ENCODE peak calls at places on chromosomes 11 and 22, in ten cellular contexts. U is DND-41, Q is AG04450, Z is left ventricle myocardium inferior, C is cardiac muscle cell, A is heart right ventricle, T is IMR-90, R is pancreas, D is uterus, H is sigmoid colon. W is an unnamed sample.

GRCh38 chr11:116459233-116459632 is 313.6 kb downstream of the BUD13 start:
- DNase-seq in U (no peak), Q (no peak), Z (no peak), C (peak; percentile 87), A (peak; percentile 10), T (no peak), R (no peak), D (peak; percentile 75), H (peak; percentile 91), W (no peak)

GRCh38 chr11:9687736-9688494 is 24.0 kb downstream of the SWAP70 start:
- DNase-seq in U (no peak), Q (no peak), Z (no peak), C (peak; percentile 58), A (no peak), T (peak; percentile 36), R (no peak), D (no peak), H (no peak), W (peak; percentile 47)

GRCh38 chr22:17159504-17159951 is 451 bp upstream of the HDHD5 start:
- DNase-seq in U (no peak), Q (no peak), Z (peak; percentile 43), C (no peak), A (peak; percentile 40), T (peak; percentile 47), R (peak; percentile 51), D (peak; percentile 45), H (peak; percentile 82), W (peak; percentile 48)

GRCh38 chr11:68173926-68174325 is 39.2 kb downstream of the KMT5B start:
- DNase-seq in U (no peak), Q (no peak), Z (no peak), C (no peak), A (no peak), T (no peak), R (no peak), D (no peak), H (no peak), W (no peak)

GRCh38 chr22:46854125-46854870 is 91.8 kb downstream of the TBC1D22A start:
- DNase-seq in U (no peak), Q (no peak), Z (peak; percentile 28), C (no peak), A (peak; percentile 53), T (peak; percentile 15), R (no peak), D (peak; percentile 42), H (peak; percentile 82), W (no peak)

GRCh38 chr11:95345243-95345642 is 114.2 kb upstream of the SESN3 start:
- DNase-seq in U (no peak), Q (no peak), Z (no peak), C (no peak), A (no peak), T (no peak), R (no peak), D (no peak), H (no peak), W (no peak)

GRCh38 chr22:46145361-46145851 is 4.9 kb upstream of the PPARA start:
- DNase-seq in U (no peak), Q (no peak), Z (no peak), C (no peak), A (no peak), T (no peak), R (no peak), D (no peak), H (peak; percentile 50), W (no peak)

GRCh38 chr11:23555085-23555484 is 694.8 kb upstream of the CCDC179 start:
- DNase-seq in U (no peak), Q (no peak), Z (no peak), C (no peak), A (no peak), T (peak; percentile 76), R (no peak), D (no peak), H (no peak), W (peak; percentile 34)

GRCh38 chr11:100920571-100920970 is 209.0 kb downstream of the PGR start:
- DNase-seq in U (no peak), Q (no peak), Z (no peak), C (no peak), A (no peak), T (no peak), R (no peak), D (no peak), H (no peak), W (no peak)

GRCh38 chr11:118497831-118498230 is 29.4 kb upstream of the TTC36 start:
- DNase-seq in U (no peak), Q (no peak), Z (no peak), C (no peak), A (no peak), T (peak; percentile 68), R (no peak), D (no peak), H (no peak), W (peak; percentile 87)

GRCh38 chr11:44945639-44946038 is 5.0 kb downstream of the TP53I11 start:
- DNase-seq in U (no peak), Q (no peak), Z (peak; percentile 80), C (no peak), A (peak; percentile 82), T (no peak), R (no peak), D (no peak), H (peak; percentile 83), W (no peak)

GRCh38 chr22:20268350-20269012 is 363 bp upstream of the RTN4R start:
- DNase-seq in U (peak; percentile 53), Q (no peak), Z (peak; percentile 56), C (peak; percentile 80), A (peak; percentile 51), T (peak; percentile 19), R (peak; percentile 75), D (peak; percentile 41), H (no peak), W (peak; percentile 80)
- H3K4me3 ChIP-seq in U (peak overlapping the region; percentile 48), Q (no peak overlapping the region), Z (peak overlapping the region; percentile 69), C (peak overlapping the region; percentile 21), A (peak overlapping the region; percentile 34), T (peak overlapping the region; percentile 20), R (peak overlapping the region; percentile 50), D (no peak overlapping the region), H (peak overlapping the region; percentile 12), W (no peak overlapping the region)

GRCh38 chr11:87127131-87127530 is 89.4 kb downstream of the TMEM135 start:
- DNase-seq in U (no peak), Q (no peak), Z (no peak), C (no peak), A (no peak), T (no peak), R (no peak), D (no peak), H (no peak), W (no peak)

GRCh38 chr11:87128372-87128771 is 90.6 kb downstream of the TMEM135 start:
- DNase-seq in U (no peak), Q (no peak), Z (no peak), C (no peak), A (no peak), T (no peak), R (no peak), D (no peak), H (no peak), W (no peak)

GRCh38 chr11:87120937-87121336 is 83.2 kb downstream of the TMEM135 start:
- DNase-seq in U (no peak), Q (no peak), Z (no peak), C (no peak), A (no peak), T (no peak), R (no peak), D (no peak), H (no peak), W (no peak)

GRCh38 chr11:87122852-87123251 is 85.1 kb downstream of the TMEM135 start:
- DNase-seq in U (no peak), Q (no peak), Z (no peak), C (no peak), A (no peak), T (no peak), R (no peak), D (no peak), H (no peak), W (no peak)

GRCh38 chr11:87125257-87125656 is 87.5 kb downstream of the TMEM135 start:
- DNase-seq in U (no peak), Q (no peak), Z (no peak), C (no peak), A (no peak), T (no peak), R (no peak), D (no peak), H (no peak), W (no peak)
- TF ChIP-seq CTCF in U (no peak), Q (no peak), Z (no peak), C (no peak), A (no peak), T (no peak), R (no peak), D (no peak), H (no peak), W (no peak)

GRCh38 chr11:8587915-8588314 is 6.1 kb downstream of the STK33 start:
- DNase-seq in U (no peak), Q (no peak), Z (no peak), C (no peak), A (no peak), T (no peak), R (no peak), D (no peak), H (no peak), W (no peak)

GRCh38 chr11:8597182-8597581 is 3.2 kb upstream of the STK33 start:
- DNase-seq in U (no peak), Q (no peak), Z (no peak), C (no peak), A (no peak), T (peak; percentile 70), R (no peak), D (no peak), H (no peak), W (peak; percentile 55)

GRCh38 chr11:8596504-8597046 is 2.5 kb upstream of the STK33 start:
- DNase-seq in U (no peak), Q (no peak), Z (no peak), C (no peak), A (no peak), T (no peak), R (no peak), D (no peak), H (no peak), W (no peak)

GRCh38 chr11:8593935-8594909 is at the start of gene STK33:
- DNase-seq in U (no peak), Q (no peak), Z (peak; percentile 59), C (peak; percentile 85), A (peak; percentile 49), T (no peak), R (peak; percentile 72), D (peak; percentile 39), H (peak; percentile 71), W (no peak)

GRCh38 chr11:8593455-8593854 is 573 bp downstream of the STK33 start:
- DNase-seq in U (no peak), Q (no peak), Z (no peak), C (no peak), A (no peak), T (no peak), R (no peak), D (no peak), H (no peak), W (no peak)
- H3K4me3 ChIP-seq in U (no peak overlapping the region), Q (peak overlapping the region; percentile 67), Z (peak overlapping the region; percentile 77), C (peak overlapping the region; percentile 77), A (peak overlapping the region; percentile 65), T (peak overlapping the region; percentile 71), R (peak overlapping the region; percentile 87), D (peak overlapping the region; percentile 39), H (peak overlapping the region; percentile 62), W (peak overlapping the region; percentile 60)

DNA sequence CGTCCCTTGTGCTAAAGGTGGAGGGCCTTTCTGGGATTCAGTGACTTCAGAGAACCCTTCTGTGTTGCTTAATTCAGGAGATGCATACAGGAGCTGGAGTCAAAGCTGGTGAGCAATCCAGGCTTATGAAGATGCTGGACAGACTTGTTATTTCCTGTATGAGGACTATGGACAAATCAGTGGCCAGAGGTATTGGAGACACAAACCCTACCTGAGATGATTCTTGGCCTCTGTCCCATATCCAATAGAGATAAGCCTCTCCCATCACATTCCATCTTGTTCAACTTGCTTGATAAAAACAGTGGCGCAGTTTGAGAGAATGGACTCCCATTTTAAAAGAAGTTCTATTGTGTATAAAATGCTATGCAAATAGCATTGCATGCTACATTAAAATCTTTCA is at the start of gene MRGPRX1:
- DNase-seq in U (no peak), Q (no peak), Z (no peak), C (no peak), A (no peak), T (no peak), R (no peak), D (no peak), H (no peak), W (no peak)
- TF ChIP-seq CTCF in U (no peak), Q (no peak), Z (no peak), C (no peak), A (no peak), T (no peak), R (no peak), D (no peak), H (no peak), W (no peak)